ENCODE peak calls at places on chromosome 21, in seven cellular contexts. S is left cardiac atrium; A is activated CD8-positive, alpha-beta memory T cell treated with anti-CD3 and anti-CD28 coated beads for 48 hours; E is cardiac fibroblast; H is SW 1271; D is RWPE1; J is MV-4-11. V is an unnamed sample.

GRCh38 chr21:31872452-31873274 is at the start of gene HUNK:
- DNase-seq in S (peak), A (no peak), J (peak), H (no peak), E (peak), D (no peak), V (no peak)

GRCh38 chr21:26909972-26910371 is 56.9 kb downstream of the ADAMTS5 start:
- DNase-seq in H (no peak), S (no peak), J (no peak), D (no peak), E (peak), A (no peak), V (no peak)

GRCh38 chr21:22062472-22063139 is 1064.4 kb downstream of the NCAM2 start:
- DNase-seq in D (no peak), A (no peak), J (no peak), E (no peak), H (no peak), S (no peak), V (no peak)

GRCh38 chr21:46183910-46184624 is at the start of gene SPATC1L:
- DNase-seq in H (peak), A (no peak), S (peak), E (peak), J (no peak), D (peak), V (no peak)

GRCh38 chr21:35394634-35395369 is 345.7 kb upstream of the RUNX1 start:
- DNase-seq in E (peak), S (no peak), D (no peak), H (no peak), A (no peak), J (peak), V (no peak)

GRCh38 chr21:44990921-44991320 is 51.1 kb downstream of the SLX9 start:
- DNase-seq in D (no peak), H (no peak), S (no peak), E (no peak), A (no peak), J (no peak), V (no peak)

GRCh38 chr21:34526618-34527290 is 14.7 kb upstream of the KCNE1 start:
- DNase-seq in H (peak), A (peak), D (peak), S (peak), J (peak), E (peak), V (peak)

GRCh38 chr21:43767980-43768867 is 7.9 kb downstream of the CSTB start:
- DNase-seq in J (no peak), A (no peak), S (peak), H (peak), D (peak), E (peak), V (no peak)

GRCh38 chr21:37878946-37879660 is 37.2 kb downstream of the KCNJ6 start:
- DNase-seq in D (peak), S (no peak), H (no peak), A (no peak), J (no peak), E (peak), V (no peak)

GRCh38 chr21:42037943-42038342 is 27.8 kb upstream of the ZBTB21 start:
- DNase-seq in E (no peak), J (peak), H (no peak), A (no peak), D (no peak), S (no peak), V (no peak)

GRCh38 chr21:35438643-35439404 is 389.7 kb upstream of the RUNX1 start:
- DNase-seq in E (peak), H (no peak), S (no peak), A (no peak), J (peak), D (no peak), V (no peak)

GRCh38 chr21:24163539-24163938 is 1443.7 kb downstream of the MRPL39 start:
- DNase-seq in H (no peak), S (no peak), J (no peak), E (no peak), A (no peak), D (no peak), V (no peak)